ENCODE peak calls at places on chromosomes 3 and 15, in four cellular contexts. One of them, this sample, is unnamed.
A peak's percentile ranks its signal among the peaks of the same experiment; 100 is the strongest.

GRCh38 chr3:46882377-46883015 is 5.0 kb downstream of the PTH1R start:
- DNase-seq in IMR-90: no peak
- DNase-seq in endothelial cell of umbilical vein: peak; percentile 26
- DNase-seq in K562: peak; percentile 47
- DNase-seq in this sample: no peak

GRCh38 chr3:61530355-61530754 is 31.0 kb upstream of the PTPRG start:
- DNase-seq in IMR-90: peak; percentile 28
- DNase-seq in endothelial cell of umbilical vein: peak; percentile 51
- DNase-seq in K562: peak; percentile 4
- DNase-seq in this sample: no peak

GRCh38 chr3:190381356-190381940 is 6.5 kb upstream of the CLDN16 start:
- DNase-seq in IMR-90: peak; percentile 32
- DNase-seq in endothelial cell of umbilical vein: no peak
- DNase-seq in K562: no peak
- DNase-seq in this sample: no peak

GRCh38 chr3:54783611-54784010 is 144.2 kb downstream of the LRTM1 start:
- DNase-seq in IMR-90: no peak
- DNase-seq in endothelial cell of umbilical vein: no peak
- DNase-seq in K562: no peak
- DNase-seq in this sample: no peak

GRCh38 chr3:83403927-83404326 is 1554.9 kb upstream of the CADM2 start:
- DNase-seq in IMR-90: no peak
- DNase-seq in endothelial cell of umbilical vein: no peak
- DNase-seq in K562: no peak
- DNase-seq in this sample: no peak

GRCh38 chr3:30770387-30770786 is 124.1 kb downstream of the GADL1 start:
- DNase-seq in IMR-90: peak; percentile 90
- DNase-seq in endothelial cell of umbilical vein: peak; percentile 10
- DNase-seq in K562: no peak
- DNase-seq in this sample: peak; percentile 73

GRCh38 chr3:123301331-123302184 is 99.8 kb downstream of the SEC22A start:
- DNase-seq in IMR-90: no peak
- DNase-seq in endothelial cell of umbilical vein: no peak
- DNase-seq in K562: no peak
- DNase-seq in this sample: no peak

GRCh38 chr15:40343512-40343911 is 2.8 kb upstream of the CCDC9B start:
- DNase-seq in IMR-90: peak; percentile 98
- DNase-seq in endothelial cell of umbilical vein: peak; percentile 93
- DNase-seq in K562: no peak
- DNase-seq in this sample: no peak

GRCh38 chr3:162376761-162377160 is 880.2 kb downstream of the OTOL1 start:
- DNase-seq in IMR-90: no peak
- DNase-seq in endothelial cell of umbilical vein: no peak
- DNase-seq in K562: no peak
- DNase-seq in this sample: no peak

GRCh38 chr3:52240059-52240885 is 1.3 kb upstream of the TWF2 start:
- DNase-seq in IMR-90: peak; percentile 98
- DNase-seq in endothelial cell of umbilical vein: no peak
- DNase-seq in K562: peak; percentile 61
- DNase-seq in this sample: peak; percentile 75

GRCh38 chr3:9416139-9416780 is 18.8 kb downstream of the SETD5 start:
- DNase-seq in IMR-90: peak; percentile 43
- DNase-seq in endothelial cell of umbilical vein: no peak
- DNase-seq in K562: no peak
- DNase-seq in this sample: no peak

GRCh38 chr3:42037318-42037945 is 53.7 kb upstream of the TRAK1 start:
- DNase-seq in IMR-90: no peak
- DNase-seq in endothelial cell of umbilical vein: peak; percentile 65
- DNase-seq in K562: no peak
- DNase-seq in this sample: no peak
- H3K4me1 ChIP-seq in IMR-90: peaks cover 37% of the 10 kb centered on the region
- H3K4me1 ChIP-seq in endothelial cell of umbilical vein: peaks cover 36% of the 10 kb centered on the region
- H3K4me1 ChIP-seq in K562: peaks cover 16% of the 10 kb centered on the region
- H3K4me1 ChIP-seq in this sample: peaks cover 35% of the 10 kb centered on the region

GRCh38 chr3:15707779-15708178 is 90.0 kb downstream of the ANKRD28 start:
- DNase-seq in IMR-90: no peak
- DNase-seq in endothelial cell of umbilical vein: no peak
- DNase-seq in K562: no peak
- DNase-seq in this sample: no peak

GRCh38 chr3:15708882-15709677 is 88.7 kb downstream of the ANKRD28 start:
- DNase-seq in IMR-90: peak; percentile 78
- DNase-seq in endothelial cell of umbilical vein: peak; percentile 39
- DNase-seq in K562: no peak
- DNase-seq in this sample: no peak

GRCh38 chr3:15703346-15703745 is 94.4 kb downstream of the ANKRD28 start:
- DNase-seq in IMR-90: no peak
- DNase-seq in endothelial cell of umbilical vein: no peak
- DNase-seq in K562: no peak
- DNase-seq in this sample: no peak
- H3K9me1 ChIP-seq in IMR-90: peaks cover 2% of the 10 kb centered on the region
- H3K9me1 ChIP-seq in endothelial cell of umbilical vein: no peaks in the 10 kb centered on the region
- H3K9me1 ChIP-seq in K562: no peaks in the 10 kb centered on the region
- H3K9me1 ChIP-seq in this sample: no peaks in the 10 kb centered on the region

GRCh38 chr15:28190391-28191174 is 91.5 kb upstream of the OCA2 start:
- DNase-seq in IMR-90: no peak
- DNase-seq in endothelial cell of umbilical vein: no peak
- DNase-seq in K562: no peak
- DNase-seq in this sample: no peak
- H3K36me3 ChIP-seq in IMR-90: peaks cover 23% of the 10 kb centered on the region
- H3K36me3 ChIP-seq in endothelial cell of umbilical vein: peaks cover 13% of the 10 kb centered on the region
- H3K36me3 ChIP-seq in K562: peaks cover 68% of the 10 kb centered on the region
- H3K36me3 ChIP-seq in this sample: peaks cover 8% of the 10 kb centered on the region

GRCh38 chr3:187027531-187027936 is 97.2 kb downstream of the ST6GAL1 start:
- DNase-seq in IMR-90: no peak
- DNase-seq in endothelial cell of umbilical vein: no peak
- DNase-seq in K562: no peak
- DNase-seq in this sample: no peak
- H3K4me1 ChIP-seq in IMR-90: no peaks in the 10 kb centered on the region
- H3K4me1 ChIP-seq in endothelial cell of umbilical vein: no peaks in the 10 kb centered on the region
- H3K4me1 ChIP-seq in K562: peaks cover 20% of the 10 kb centered on the region
- H3K4me1 ChIP-seq in this sample: no peaks in the 10 kb centered on the region

This sample was measured in keratinocyte.